ENCODE peak calls at places on chromosome 15, in five cellular contexts. One of them, this sample, is unnamed.

GRCh38 chr15:40002295-40002694 is 36.7 kb downstream of the SRP14 start:
- DNase-seq in K562: no peak
- DNase-seq in SK-N-SH: no peak
- DNase-seq in HCT116: no peak
- DNase-seq in HepG2: peak; percentile 99
- DNase-seq in this sample: peak; percentile 4

GRCh38 chr15:36645106-36645505 is 65.7 kb downstream of the CDIN1 start:
- DNase-seq in K562: no peak
- DNase-seq in SK-N-SH: no peak
- DNase-seq in HCT116: no peak
- DNase-seq in HepG2: no peak
- DNase-seq in this sample: no peak

GRCh38 chr15:77335298-77335697 is 84.6 kb downstream of the PEAK1 start:
- DNase-seq in K562: no peak
- DNase-seq in SK-N-SH: peak; percentile 18
- DNase-seq in HCT116: no peak
- DNase-seq in HepG2: no peak
- DNase-seq in this sample: no peak

GRCh38 chr15:85496551-85497545 is 116.4 kb downstream of the AKAP13 start:
- DNase-seq in K562: no peak
- DNase-seq in SK-N-SH: peak; percentile 17
- DNase-seq in HCT116: no peak
- DNase-seq in HepG2: peak; percentile 16
- DNase-seq in this sample: no peak

GRCh38 chr15:30929064-30929669 is 25.5 kb downstream of the FAN1 start:
- DNase-seq in K562: peak; percentile 14
- DNase-seq in SK-N-SH: no peak
- DNase-seq in HCT116: no peak
- DNase-seq in HepG2: no peak
- DNase-seq in this sample: no peak

GRCh38 chr15:42595641-42596240 is 20.3 kb downstream of the STARD9 start:
- DNase-seq in K562: no peak
- DNase-seq in SK-N-SH: no peak
- DNase-seq in HCT116: no peak
- DNase-seq in HepG2: no peak
- DNase-seq in this sample: no peak

GRCh38 chr15:31498756-31499155 is 172.1 kb downstream of the KLF13 start:
- DNase-seq in K562: no peak
- DNase-seq in SK-N-SH: no peak
- DNase-seq in HCT116: no peak
- DNase-seq in HepG2: no peak
- DNase-seq in this sample: no peak

GRCh38 chr15:90449206-90449735 is 61.2 kb downstream of the IQGAP1 start:
- DNase-seq in K562: no peak
- DNase-seq in SK-N-SH: no peak
- DNase-seq in HCT116: no peak
- DNase-seq in HepG2: no peak
- DNase-seq in this sample: no peak

GRCh38 chr15:33107950-33108349 is 86.6 kb downstream of the FMN1 start:
- DNase-seq in K562: no peak
- DNase-seq in SK-N-SH: no peak
- DNase-seq in HCT116: no peak
- DNase-seq in HepG2: no peak
- DNase-seq in this sample: no peak

GRCh38 chr15:65856821-65857455 is 12.4 kb upstream of the RAB11A start:
- DNase-seq in K562: peak; percentile 70
- DNase-seq in SK-N-SH: peak; percentile 42
- DNase-seq in HCT116: peak; percentile 59
- DNase-seq in HepG2: peak; percentile 64
- DNase-seq in this sample: no peak
- TF ChIP-seq JUND in K562: no peak
- TF ChIP-seq JUND in SK-N-SH: no peak
- TF ChIP-seq JUND in HCT116: no peak
- TF ChIP-seq JUND in HepG2: no peak
- TF ChIP-seq JUND in this sample: no peak

GRCh38 chr15:44722011-44722410 is 10.7 kb downstream of the B2M start:
- DNase-seq in K562: no peak
- DNase-seq in SK-N-SH: no peak
- DNase-seq in HCT116: no peak
- DNase-seq in HepG2: no peak
- DNase-seq in this sample: no peak
- TF ChIP-seq JUND in K562: no peak
- TF ChIP-seq JUND in SK-N-SH: no peak
- TF ChIP-seq JUND in HCT116: no peak
- TF ChIP-seq JUND in HepG2: no peak
- TF ChIP-seq JUND in this sample: no peak

GRCh38 chr15:67544475-67544874 is 2.0 kb downstream of the MAP2K5 start:
- DNase-seq in K562: no peak
- DNase-seq in SK-N-SH: no peak
- DNase-seq in HCT116: no peak
- DNase-seq in HepG2: no peak
- DNase-seq in this sample: no peak

GRCh38 chr15:67543348-67543718 is 830 bp downstream of the MAP2K5 start:
- DNase-seq in K562: peak; percentile 18
- DNase-seq in SK-N-SH: peak; percentile 56
- DNase-seq in HCT116: no peak
- DNase-seq in HepG2: no peak
- DNase-seq in this sample: peak; percentile 2

GRCh38 chr15:67547064-67547463 is 4.6 kb downstream of the MAP2K5 start:
- DNase-seq in K562: no peak
- DNase-seq in SK-N-SH: no peak
- DNase-seq in HCT116: no peak
- DNase-seq in HepG2: no peak
- DNase-seq in this sample: no peak

GRCh38 chr15:67547836-67548531 is 5.5 kb downstream of the MAP2K5 start:
- DNase-seq in K562: no peak
- DNase-seq in SK-N-SH: no peak
- DNase-seq in HCT116: no peak
- DNase-seq in HepG2: no peak
- DNase-seq in this sample: no peak

GRCh38 chr15:67545864-67546263 is 3.4 kb downstream of the MAP2K5 start:
- DNase-seq in K562: no peak
- DNase-seq in SK-N-SH: no peak
- DNase-seq in HCT116: no peak
- DNase-seq in HepG2: no peak
- DNase-seq in this sample: no peak
- TF ChIP-seq JUND in K562: no peak
- TF ChIP-seq JUND in SK-N-SH: no peak
- TF ChIP-seq JUND in HCT116: no peak
- TF ChIP-seq JUND in HepG2: no peak
- TF ChIP-seq JUND in this sample: no peak

DNA sequence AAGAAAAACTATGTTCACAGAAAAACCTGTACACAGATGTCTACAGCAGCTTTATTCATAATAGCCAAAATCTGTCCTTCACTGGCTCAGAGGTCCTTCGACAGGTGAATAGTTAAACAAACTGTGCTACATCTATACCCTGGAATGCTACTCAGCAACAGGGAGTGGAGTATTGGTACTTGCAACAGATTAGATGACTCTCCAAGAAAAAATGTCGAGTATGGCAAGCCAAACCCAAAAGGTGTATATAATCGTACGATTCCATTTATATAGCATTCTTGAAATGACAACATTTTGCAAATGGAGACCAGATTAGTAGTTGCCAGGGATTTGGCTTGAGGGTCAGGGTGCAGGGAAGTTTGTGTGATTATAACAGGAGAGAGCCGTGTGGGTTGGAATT is 22.4 kb upstream of the RGMA start:
- DNase-seq in K562: no peak
- DNase-seq in SK-N-SH: no peak
- DNase-seq in HCT116: no peak
- DNase-seq in HepG2: no peak
- DNase-seq in this sample: no peak
- TF ChIP-seq JUND in K562: no peak
- TF ChIP-seq JUND in SK-N-SH: no peak
- TF ChIP-seq JUND in HCT116: no peak
- TF ChIP-seq JUND in HepG2: no peak
- TF ChIP-seq JUND in this sample: no peak

GRCh38 chr15:95097366-95097765 is 866.0 kb downstream of the MCTP2 start:
- DNase-seq in K562: no peak
- DNase-seq in SK-N-SH: no peak
- DNase-seq in HCT116: no peak
- DNase-seq in HepG2: no peak
- DNase-seq in this sample: no peak

DNA sequence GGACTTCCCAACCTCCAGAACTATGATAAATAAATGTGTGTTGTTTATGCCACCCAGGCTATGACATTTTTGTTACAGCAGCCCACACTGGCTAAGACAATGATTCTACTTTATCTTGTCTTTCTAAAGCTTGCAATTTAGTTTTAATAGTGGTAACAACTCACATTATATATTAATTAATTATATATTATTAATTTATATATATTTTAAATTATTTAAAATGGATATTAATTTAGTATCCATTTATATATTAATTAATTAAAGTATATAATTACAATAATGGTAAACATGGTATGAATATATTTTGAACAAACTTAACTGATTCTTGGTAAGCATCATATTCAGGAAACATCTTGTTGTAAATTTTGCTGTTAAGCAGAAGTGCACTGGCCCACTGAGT is 863.9 kb downstream of the MCTP2 start:
- DNase-seq in K562: no peak
- DNase-seq in SK-N-SH: no peak
- DNase-seq in HCT116: no peak
- DNase-seq in HepG2: no peak
- DNase-seq in this sample: no peak
- TF ChIP-seq JUND in K562: no peak
- TF ChIP-seq JUND in SK-N-SH: no peak
- TF ChIP-seq JUND in HCT116: no peak
- TF ChIP-seq JUND in HepG2: no peak
- TF ChIP-seq JUND in this sample: no peak

GRCh38 chr15:81410318-81410753 is 36.3 kb upstream of the TMC3 start:
- DNase-seq in K562: no peak
- DNase-seq in SK-N-SH: peak; percentile 57
- DNase-seq in HCT116: peak; percentile 56
- DNase-seq in HepG2: peak; percentile 20
- DNase-seq in this sample: peak; percentile 86
- TF ChIP-seq JUND in K562: no peak
- TF ChIP-seq JUND in SK-N-SH: no peak
- TF ChIP-seq JUND in HCT116: no peak
- TF ChIP-seq JUND in HepG2: no peak
- TF ChIP-seq JUND in this sample: no peak

DNA sequence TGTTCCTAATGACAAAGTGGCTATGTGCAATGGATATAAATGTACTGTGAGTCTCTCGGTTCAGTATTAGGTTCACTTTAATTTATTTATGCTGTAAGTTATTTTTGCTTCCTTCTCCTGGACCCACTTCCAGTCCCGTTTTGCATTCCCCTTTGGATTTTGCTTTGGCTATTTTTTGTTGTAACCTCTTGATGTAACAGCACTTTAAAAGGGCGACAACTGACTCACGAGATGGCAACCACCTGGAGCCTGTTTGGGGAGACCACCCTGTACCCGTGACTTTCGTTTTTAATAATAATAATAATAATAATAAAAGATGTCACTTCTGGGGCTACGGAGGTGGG is 5.6 kb downstream of the RNU6-1 start:
- DNase-seq in K562: no peak
- DNase-seq in SK-N-SH: no peak
- DNase-seq in HCT116: no peak
- DNase-seq in HepG2: no peak
- DNase-seq in this sample: no peak
- TF ChIP-seq JUND in K562: no peak
- TF ChIP-seq JUND in SK-N-SH: no peak
- TF ChIP-seq JUND in HCT116: no peak
- TF ChIP-seq JUND in HepG2: no peak
- TF ChIP-seq JUND in this sample: no peak

This sample was measured in T47D.